ENCODE peak calls at places on chromosomes 2 and 18, in ten cellular contexts. One of them, this sample, is unnamed.

GRCh38 chr18:22387364-22387763 is 30.4 kb downstream of the CTAGE1 start:
- DNase-seq in fibroblast of the conjunctiva: no peak
- DNase-seq in C1 segment of cervical spinal cord: no peak
- DNase-seq in hippocampal formation: no peak
- DNase-seq in left ventricle myocardium inferior: peak
- DNase-seq in left kidney: no peak
- DNase-seq in left colon: no peak
- DNase-seq in fibroblast of lung: no peak
- DNase-seq in posterior cingulate gyrus: no peak
- DNase-seq in body of pancreas: no peak
- DNase-seq in this sample: no peak

GRCh38 chr18:45774065-45774521 is 50.1 kb downstream of the SLC14A1 start:
- DNase-seq in C1 segment of cervical spinal cord: no peak
- DNase-seq in body of pancreas: no peak
- DNase-seq in fibroblast of the conjunctiva: no peak
- DNase-seq in left kidney: no peak
- DNase-seq in left colon: no peak
- DNase-seq in fibroblast of lung: peak
- DNase-seq in posterior cingulate gyrus: no peak
- DNase-seq in hippocampal formation: no peak
- DNase-seq in left ventricle myocardium inferior: no peak
- DNase-seq in this sample: no peak

GRCh38 chr2:105732096-105732495 is 12.6 kb upstream of the NCK2 start:
- DNase-seq in fibroblast of lung: peak
- DNase-seq in left kidney: no peak
- DNase-seq in fibroblast of the conjunctiva: no peak
- DNase-seq in C1 segment of cervical spinal cord: no peak
- DNase-seq in left colon: no peak
- DNase-seq in body of pancreas: no peak
- DNase-seq in hippocampal formation: no peak
- DNase-seq in posterior cingulate gyrus: no peak
- DNase-seq in left ventricle myocardium inferior: no peak
- DNase-seq in this sample: no peak

GRCh38 chr18:79791141-79791972 is 6.4 kb upstream of the KCNG2 start:
- DNase-seq in fibroblast of the conjunctiva: peak
- DNase-seq in fibroblast of lung: peak
- DNase-seq in C1 segment of cervical spinal cord: no peak
- DNase-seq in left colon: no peak
- DNase-seq in posterior cingulate gyrus: no peak
- DNase-seq in hippocampal formation: no peak
- DNase-seq in body of pancreas: peak
- DNase-seq in left ventricle myocardium inferior: peak
- DNase-seq in left kidney: no peak
- DNase-seq in this sample: peak

GRCh38 chr2:201795608-201796477 is 10.5 kb upstream of the CDK15 start:
- DNase-seq in hippocampal formation: peak
- DNase-seq in left colon: no peak
- DNase-seq in body of pancreas: no peak
- DNase-seq in fibroblast of the conjunctiva: no peak
- DNase-seq in left ventricle myocardium inferior: no peak
- DNase-seq in left kidney: peak
- DNase-seq in C1 segment of cervical spinal cord: no peak
- DNase-seq in posterior cingulate gyrus: no peak
- DNase-seq in fibroblast of lung: peak
- DNase-seq in this sample: peak

GRCh38 chr2:239466046-239466754 is 65.4 kb upstream of the HDAC4 start:
- DNase-seq in hippocampal formation: no peak
- DNase-seq in C1 segment of cervical spinal cord: no peak
- DNase-seq in left ventricle myocardium inferior: no peak
- DNase-seq in posterior cingulate gyrus: no peak
- DNase-seq in left kidney: no peak
- DNase-seq in left colon: no peak
- DNase-seq in body of pancreas: no peak
- DNase-seq in fibroblast of the conjunctiva: no peak
- DNase-seq in fibroblast of lung: no peak
- DNase-seq in this sample: no peak

GRCh38 chr2:171723724-171724683 is 36.7 kb downstream of the DYNC1I2 start:
- DNase-seq in left colon: no peak
- DNase-seq in C1 segment of cervical spinal cord: no peak
- DNase-seq in fibroblast of lung: peak
- DNase-seq in left kidney: peak
- DNase-seq in left ventricle myocardium inferior: no peak
- DNase-seq in body of pancreas: peak
- DNase-seq in fibroblast of the conjunctiva: no peak
- DNase-seq in hippocampal formation: peak
- DNase-seq in posterior cingulate gyrus: peak
- DNase-seq in this sample: no peak

GRCh38 chr2:16400127-16400623 is 265.5 kb downstream of the CYRIA start:
- DNase-seq in C1 segment of cervical spinal cord: no peak
- DNase-seq in left kidney: no peak
- DNase-seq in fibroblast of lung: no peak
- DNase-seq in left colon: peak
- DNase-seq in fibroblast of the conjunctiva: no peak
- DNase-seq in posterior cingulate gyrus: no peak
- DNase-seq in body of pancreas: no peak
- DNase-seq in hippocampal formation: no peak
- DNase-seq in left ventricle myocardium inferior: peak
- DNase-seq in this sample: no peak

GRCh38 chr18:66560092-66560491 is 43.8 kb downstream of the CDH19 start:
- DNase-seq in C1 segment of cervical spinal cord: no peak
- DNase-seq in left ventricle myocardium inferior: no peak
- DNase-seq in posterior cingulate gyrus: no peak
- DNase-seq in fibroblast of lung: peak
- DNase-seq in left colon: no peak
- DNase-seq in left kidney: peak
- DNase-seq in hippocampal formation: no peak
- DNase-seq in fibroblast of the conjunctiva: peak
- DNase-seq in body of pancreas: no peak
- DNase-seq in this sample: no peak

GRCh38 chr18:62682396-62682795 is 32.9 kb upstream of the PHLPP1 start:
- DNase-seq in hippocampal formation: no peak
- DNase-seq in left colon: no peak
- DNase-seq in fibroblast of lung: no peak
- DNase-seq in left ventricle myocardium inferior: no peak
- DNase-seq in fibroblast of the conjunctiva: no peak
- DNase-seq in body of pancreas: no peak
- DNase-seq in posterior cingulate gyrus: no peak
- DNase-seq in left kidney: peak
- DNase-seq in C1 segment of cervical spinal cord: no peak
- DNase-seq in this sample: no peak

GRCh38 chr18:13563390-13563805 is 163.0 kb downstream of the FAM210A start:
- DNase-seq in fibroblast of lung: no peak
- DNase-seq in hippocampal formation: peak
- DNase-seq in C1 segment of cervical spinal cord: no peak
- DNase-seq in left colon: no peak
- DNase-seq in left kidney: peak
- DNase-seq in posterior cingulate gyrus: no peak
- DNase-seq in body of pancreas: no peak
- DNase-seq in fibroblast of the conjunctiva: no peak
- DNase-seq in left ventricle myocardium inferior: no peak
- DNase-seq in this sample: peak